ENCODE peak calls at places on chromosome 19, in seven cellular contexts. O is NCI-H1930; G is AG04450; Q is AG09309; I is HCT116; U is stimulated activated CD4-positive, alpha-beta T cell treated with anti-CD3 and anti-CD28 coated beads, Interleukin-12 subunit alpha, Interleukin-12 subunit beta, amount 100 ng/mL, for 4 hours; V is NCI-H2081. X is an unnamed sample.

GRCh38 chr19:41910240-41910991 is 17.8 kb downstream of the ERFL start:
- DNase-seq in V (no peak), G (no peak), O (no peak), I (no peak), U (no peak), Q (no peak), X (no peak)

GRCh38 chr19:17497149-17497798 is 14.2 kb upstream of the PGLS start:
- DNase-seq in I (no peak), G (no peak), V (no peak), U (no peak), O (no peak), Q (no peak), X (no peak)

GRCh38 chr19:53657778-53658177 is 26.0 kb downstream of the DPRX start:
- DNase-seq in G (no peak), U (no peak), O (no peak), I (no peak), Q (no peak), V (no peak), X (no peak)

GRCh38 chr19:51571599-51571998 is 516 bp downstream of the ZNF175 start:
- DNase-seq in I (no peak), O (no peak), G (no peak), U (no peak), V (no peak), Q (no peak), X (peak)

GRCh38 chr19:16627194-16627927 is 643 bp downstream of the MED26 start:
- DNase-seq in I (no peak), V (no peak), G (no peak), U (no peak), O (no peak), Q (no peak), X (peak)

GRCh38 chr19:31109626-31110025 is 239.6 kb downstream of the TSHZ3 start:
- DNase-seq in O (no peak), V (no peak), U (no peak), I (no peak), Q (no peak), G (no peak), X (no peak)

GRCh38 chr19:46951236-46951986 is 68.2 kb upstream of the NPAS1 start:
- DNase-seq in U (no peak), Q (no peak), I (peak), G (no peak), O (no peak), V (peak), X (peak)

GRCh38 chr19:58037927-58038687 is 4.3 kb downstream of the ZSCAN1 start:
- DNase-seq in O (no peak), G (no peak), U (no peak), I (no peak), V (no peak), Q (no peak), X (peak)

GRCh38 chr19:11027381-11027780 is 61.9 kb upstream of the LDLR start:
- DNase-seq in U (no peak), Q (no peak), I (no peak), O (no peak), G (no peak), V (no peak), X (no peak)

GRCh38 chr19:1811942-1812425 is at the start of gene ATP8B3:
- DNase-seq in I (no peak), O (no peak), G (no peak), V (no peak), Q (no peak), U (peak), X (no peak)

GRCh38 chr19:3269972-3270667 is 45.7 kb downstream of the CELF5 start:
- DNase-seq in U (no peak), V (no peak), G (no peak), I (no peak), O (no peak), Q (no peak), X (no peak)

GRCh38 chr19:5103061-5103701 is 134.3 kb downstream of the KDM4B start:
- DNase-seq in V (peak), I (no peak), Q (no peak), G (no peak), O (no peak), U (no peak), X (peak)

GRCh38 chr19:41599175-41599966 is 23.4 kb downstream of the CEACAM21 start:
- DNase-seq in I (no peak), Q (no peak), O (no peak), V (no peak), G (no peak), U (no peak), X (no peak)

GRCh38 chr19:50909240-50910070 is 1.7 kb downstream of the KLK4 start:
- DNase-seq in U (no peak), Q (no peak), O (peak), I (peak), G (no peak), V (peak), X (peak)

GRCh38 chr19:29757551-29757950 is 42.5 kb upstream of the C19orf12 start:
- DNase-seq in G (no peak), I (no peak), Q (no peak), U (no peak), V (no peak), O (no peak), X (no peak)

GRCh38 chr19:13256918-13257317 is 106.7 kb downstream of the IER2 start:
- DNase-seq in O (no peak), G (no peak), V (no peak), U (no peak), I (no peak), Q (no peak), X (no peak)

GRCh38 chr19:40616941-40617340 is 15.8 kb downstream of the LTBP4 start:
- DNase-seq in U (no peak), I (no peak), G (no peak), Q (no peak), V (no peak), O (no peak), X (no peak)